ENCODE peak calls at places on chromosomes 3 and 15, in seven cellular contexts. Y is activated B cell treated with CpG ODN at 0.5 μM for 24 hours, O is foreskin fibroblast, A is BJ, S is AG09309, B is psoas muscle, R is lower lobe of right lung. W is an unnamed sample.

GRCh38 chr3:12420393-12420792 is 63.9 kb upstream of the TSEN2 start:
- DNase-seq in Y (no peak), O (no peak), A (no peak), S (no peak), B (no peak), R (no peak), W (no peak)

GRCh38 chr3:120683671-120684301 is 1.7 kb upstream of the HGD start:
- DNase-seq in Y (no peak), O (no peak), A (no peak), S (no peak), B (no peak), R (no peak), W (no peak)

GRCh38 chr15:78203346-78204225 is 30.8 kb downstream of the ACSBG1 start:
- DNase-seq in Y (no peak), O (no peak), A (no peak), S (no peak), B (no peak), R (no peak), W (no peak)

GRCh38 chr3:197501879-197502620 is 53.7 kb downstream of the BDH1 start:
- DNase-seq in Y (no peak), O (no peak), A (no peak), S (no peak), B (no peak), R (peak), W (peak)

GRCh38 chr15:91867581-91868026 is 14.1 kb downstream of the SLCO3A1 start:
- DNase-seq in Y (no peak), O (peak), A (peak), S (peak), B (peak), R (peak), W (no peak)

GRCh38 chr3:143648708-143649107 is 199.6 kb downstream of the SLC9A9 start:
- DNase-seq in Y (no peak), O (no peak), A (no peak), S (no peak), B (no peak), R (no peak), W (peak)

GRCh38 chr3:52144034-52144795 is 10.0 kb downstream of the POC1A start:
- DNase-seq in Y (peak), O (peak), A (no peak), S (peak), B (peak), R (peak), W (peak)

GRCh38 chr15:66080791-66081475 is 172.6 kb downstream of the MEGF11 start:
- DNase-seq in Y (no peak), O (peak), A (no peak), S (no peak), B (no peak), R (no peak), W (peak)

GRCh38 chr3:153830552-153830951 is 290.6 kb upstream of the ARHGEF26 start:
- DNase-seq in Y (no peak), O (no peak), A (no peak), S (no peak), B (no peak), R (no peak), W (no peak)

GRCh38 chr3:12463686-12464085 is 20.6 kb upstream of the TSEN2 start:
- DNase-seq in Y (no peak), O (no peak), A (no peak), S (no peak), B (no peak), R (no peak), W (no peak)

GRCh38 chr3:187714404-187714979 is 12.1 kb upstream of the RTP2 start:
- DNase-seq in Y (peak), O (peak), A (no peak), S (no peak), B (no peak), R (no peak), W (peak)

GRCh38 chr15:100771745-100772144 is 107.9 kb upstream of the ALDH1A3 start:
- DNase-seq in Y (no peak), O (no peak), A (no peak), S (no peak), B (no peak), R (no peak), W (no peak)

GRCh38 chr3:72388117-72388516 is 460.1 kb downstream of the SHQ1 start:
- DNase-seq in Y (no peak), O (no peak), A (no peak), S (no peak), B (no peak), R (no peak), W (no peak)

GRCh38 chr15:65630760-65631159 is 9.0 kb downstream of the SLC24A1 start:
- DNase-seq in Y (no peak), O (no peak), A (no peak), S (no peak), B (no peak), R (no peak), W (no peak)

GRCh38 chr3:138687236-138687635 is 78.7 kb downstream of the FAIM start:
- DNase-seq in Y (no peak), O (peak), A (no peak), S (no peak), B (no peak), R (no peak), W (no peak)

GRCh38 chr3:138692152-138692551 is 83.6 kb downstream of the FAIM start:
- DNase-seq in Y (no peak), O (no peak), A (no peak), S (no peak), B (no peak), R (no peak), W (no peak)

GRCh38 chr3:138690036-138690435 is 81.5 kb downstream of the FAIM start:
- DNase-seq in Y (no peak), O (no peak), A (no peak), S (no peak), B (no peak), R (no peak), W (no peak)

GRCh38 chr3:138686771-138687221 is 78.2 kb downstream of the FAIM start:
- DNase-seq in Y (no peak), O (peak), A (peak), S (peak), B (no peak), R (no peak), W (no peak)

DNA sequence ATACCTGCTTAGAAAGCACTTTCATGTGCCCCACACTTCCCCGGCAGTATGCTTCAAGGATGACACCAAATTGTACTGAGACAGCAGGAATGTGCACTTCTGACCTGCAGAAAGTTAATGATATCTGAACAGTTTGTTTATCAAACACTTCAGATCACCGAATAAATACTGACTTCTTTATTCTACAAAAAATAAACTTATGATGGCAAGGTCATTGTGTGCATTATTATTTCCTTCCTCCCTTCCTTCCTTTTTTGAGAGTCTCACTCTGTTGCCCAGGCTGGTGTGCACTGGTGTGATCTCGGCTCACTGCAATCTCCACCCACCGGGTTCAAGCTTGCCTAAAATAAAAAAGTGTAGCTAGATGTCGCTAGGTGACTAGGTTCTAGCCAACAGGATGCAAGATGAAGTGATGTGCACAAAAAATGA is 80.3 kb downstream of the FAIM start:
- DNase-seq in Y (no peak), O (no peak), A (no peak), S (no peak), B (no peak), R (no peak), W (no peak)
- TF ChIP-seq CTCF in Y (no peak), O (no peak), A (no peak), S (no peak), B (no peak), R (no peak), W (no peak)

DNA sequence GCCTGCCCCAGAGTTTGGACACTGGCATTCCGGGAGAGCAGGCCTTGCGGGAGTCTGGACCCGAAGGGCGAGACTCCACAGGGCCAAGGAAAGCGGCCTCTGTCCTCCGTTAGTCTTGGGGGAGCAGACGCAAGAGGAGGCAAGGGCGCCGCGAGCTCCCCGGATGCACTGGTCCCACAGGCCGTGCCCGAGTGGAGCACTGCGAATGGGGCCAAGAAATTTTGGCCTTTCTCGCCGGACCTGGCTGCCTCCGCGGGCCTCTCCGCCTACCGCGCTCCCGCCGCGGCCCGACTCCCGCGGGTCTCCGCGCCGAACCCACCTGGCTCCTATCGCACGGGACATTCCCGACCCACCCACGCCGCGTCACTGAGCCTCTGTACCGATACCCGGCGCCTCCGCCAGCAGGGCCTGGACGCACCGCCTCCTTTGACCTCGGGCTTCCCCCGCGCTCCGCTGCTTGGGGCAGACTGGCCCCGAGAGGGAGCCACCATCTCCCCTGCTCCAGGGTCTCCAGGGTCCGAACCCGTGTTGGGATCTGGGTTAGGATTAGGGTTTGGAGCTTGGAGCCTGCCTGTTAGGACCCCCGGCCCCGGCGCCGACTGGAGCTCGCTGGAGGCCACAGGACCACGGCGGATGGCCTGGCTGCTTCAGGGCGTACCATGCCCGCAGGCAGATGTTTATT is 11.8 kb downstream of the SHOX2 start:
- DNase-seq in Y (peak), O (no peak), A (no peak), S (no peak), B (no peak), R (no peak), W (peak)
- TF ChIP-seq CTCF in Y (no peak), O (no peak), A (no peak), S (no peak), B (no peak), R (no peak), W (no peak)

GRCh38 chr15:57752426-57752825 is 45.9 kb downstream of the POLR2M start:
- DNase-seq in Y (no peak), O (no peak), A (no peak), S (no peak), B (no peak), R (no peak), W (peak)
- TF ChIP-seq CTCF in Y (no peak), O (peak), A (peak), S (no peak), B (peak), R (peak), W (peak)

GRCh38 chr3:185342458-185343169 is 20.3 kb upstream of the MAP3K13 start:
- DNase-seq in Y (no peak), O (no peak), A (no peak), S (no peak), B (no peak), R (no peak), W (no peak)

GRCh38 chr3:185341616-185342457 is 21.1 kb upstream of the MAP3K13 start:
- DNase-seq in Y (no peak), O (no peak), A (no peak), S (no peak), B (no peak), R (no peak), W (no peak)

GRCh38 chr3:185351371-185351770 is 11.6 kb upstream of the MAP3K13 start:
- DNase-seq in Y (no peak), O (peak), A (no peak), S (no peak), B (no peak), R (no peak), W (no peak)

GRCh38 chr3:185350841-185351240 is 12.1 kb upstream of the MAP3K13 start:
- DNase-seq in Y (no peak), O (no peak), A (no peak), S (no peak), B (no peak), R (no peak), W (no peak)

GRCh38 chr3:185347392-185347791 is 15.5 kb upstream of the MAP3K13 start:
- DNase-seq in Y (no peak), O (no peak), A (no peak), S (no peak), B (no peak), R (no peak), W (no peak)
- TF ChIP-seq CTCF in Y (no peak), O (no peak), A (no peak), S (no peak), B (no peak), R (no peak), W (no peak)

DNA sequence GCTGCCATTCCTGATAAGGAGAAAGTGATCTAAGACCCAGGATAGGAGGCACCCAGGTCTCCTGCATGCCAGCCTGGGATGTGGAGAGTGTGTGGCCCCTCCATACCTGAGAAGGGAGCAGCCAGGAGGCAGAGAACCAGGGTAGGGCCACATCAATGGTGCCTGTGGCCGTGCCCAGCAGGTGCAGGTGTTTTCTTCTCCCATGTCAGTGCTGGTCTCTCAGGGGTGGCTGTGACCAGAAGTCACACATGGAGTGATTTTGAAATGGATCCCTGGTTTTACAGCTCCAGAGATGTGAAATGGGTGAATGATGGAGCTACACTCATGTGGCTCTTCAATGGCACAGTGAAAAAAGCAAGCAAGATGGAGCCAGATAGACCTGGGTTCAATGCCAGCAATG is 3.3 kb upstream of the ISL2 start:
- DNase-seq in Y (no peak), O (no peak), A (no peak), S (no peak), B (no peak), R (no peak), W (no peak)
- TF ChIP-seq CTCF in Y (no peak), O (no peak), A (no peak), S (no peak), B (no peak), R (no peak), W (no peak)

GRCh38 chr15:33009026-33009425 is 185.5 kb downstream of the FMN1 start:
- DNase-seq in Y (no peak), O (no peak), A (no peak), S (no peak), B (no peak), R (no peak), W (no peak)

GRCh38 chr15:33005582-33005981 is 188.9 kb downstream of the FMN1 start:
- DNase-seq in Y (no peak), O (no peak), A (no peak), S (no peak), B (no peak), R (no peak), W (no peak)

GRCh38 chr15:33009603-33010002 is 184.9 kb downstream of the FMN1 start:
- DNase-seq in Y (no peak), O (no peak), A (no peak), S (no peak), B (no peak), R (no peak), W (no peak)

GRCh38 chr15:33008284-33009011 is 186.1 kb downstream of the FMN1 start:
- DNase-seq in Y (no peak), O (peak), A (peak), S (no peak), B (no peak), R (no peak), W (no peak)

GRCh38 chr15:33007295-33007855 is 187.1 kb downstream of the FMN1 start:
- DNase-seq in Y (no peak), O (no peak), A (no peak), S (no peak), B (no peak), R (no peak), W (no peak)
- TF ChIP-seq CTCF in Y (no peak), O (peak), A (peak), S (no peak), B (no peak), R (no peak), W (peak)

W was measured in nephron progenitor cell.